ENCODE peak calls at places on chromosomes 11 and 22, in five cellular contexts. M, H, W, G and N are unnamed samples.

GRCh38 chr22:49538006-49538405 is 289.7 kb downstream of the BRD1 start:
- DNase-seq in H (no peak), W (no peak), G (no peak), M (no peak), N (no peak)

GRCh38 chr22:18071968-18072310 is 5.9 kb upstream of the PEX26 start:
- DNase-seq in H (no peak), W (no peak), G (no peak), M (no peak), N (no peak)

GRCh38 chr11:64794526-64794925 is 8.5 kb downstream of the MAP4K2 start:
- DNase-seq in H (no peak), G (no peak), M (no peak), W (no peak), N (no peak)

GRCh38 chr22:22038178-22038880 is 55.7 kb upstream of the TOP3B start:
- DNase-seq in M (no peak), G (no peak), W (no peak), H (no peak), N (no peak)

GRCh38 chr11:10564030-10564429 is 4.4 kb downstream of the LYVE1 start:
- DNase-seq in M (no peak), W (no peak), G (no peak), H (no peak), N (no peak)

GRCh38 chr11:636511-637332 is at the start of gene DRD4:
- DNase-seq in H (no peak), M (no peak), G (no peak), W (no peak), N (no peak)

GRCh38 chr11:38163526-38163925 is 1565.5 kb upstream of the RAG2 start:
- DNase-seq in W (no peak), M (no peak), G (no peak), H (no peak), N (no peak)

GRCh38 chr11:119486691-119487259 is 63.8 kb upstream of the THY1 start:
- DNase-seq in M (no peak), H (no peak), W (no peak), G (no peak), N (no peak)

GRCh38 chr11:75996523-75997272 is 181.7 kb downstream of the UVRAG start:
- DNase-seq in H (no peak), M (no peak), G (no peak), W (no peak), N (no peak)

GRCh38 chr11:46445887-46446286 is 54.3 kb upstream of the CHRM4 start:
- DNase-seq in G (peak), W (no peak), H (no peak), M (no peak), N (no peak)

GRCh38 chr11:22778642-22779041 is 51.0 kb downstream of the SVIP start:
- DNase-seq in M (no peak), W (no peak), H (no peak), G (no peak), N (no peak)

GRCh38 chr22:19984201-19984753 is 32.3 kb downstream of the ARVCF start:
- DNase-seq in M (no peak), G (peak), W (peak), H (no peak), N (no peak)

GRCh38 chr11:70569996-70570692 is 171.8 kb downstream of the CTTN start:
- DNase-seq in H (no peak), W (peak), G (no peak), M (no peak), N (no peak)